ENCODE peak calls at places on chromosomes 5 and 9, in four cellular contexts. H, C, Z and Q are unnamed samples.

GRCh38 chr5:155529366-155529765 is 515.8 kb downstream of the KIF4B start:
- DNase-seq in Z (no peak), C (no peak), H (no peak), Q (no peak)

GRCh38 chr5:160167623-160168165 is 48.4 kb upstream of the PWWP2A start:
- DNase-seq in C (no peak), H (no peak), Z (no peak), Q (no peak)

GRCh38 chr5:146667633-146668032 is 151.6 kb upstream of the GPR151 start:
- DNase-seq in H (no peak), Z (no peak), C (no peak), Q (no peak)

GRCh38 chr5:109754319-109754718 is 64.6 kb downstream of the MAN2A1 start:
- DNase-seq in C (no peak), H (no peak), Z (no peak), Q (no peak)

GRCh38 chr5:33975846-33976245 is 8.6 kb downstream of the SLC45A2 start:
- DNase-seq in Z (no peak), H (no peak), C (no peak), Q (no peak)

GRCh38 chr5:82165740-82166530 is 112.2 kb downstream of the RPS23 start:
- DNase-seq in H (peak), Z (peak), C (peak), Q (peak)

GRCh38 chr9:109767814-109768213 is 12.2 kb upstream of the PALM2AKAP2 start:
- DNase-seq in Z (no peak), H (no peak), C (no peak), Q (no peak)

GRCh38 chr9:125380406-125380805 is 118.8 kb downstream of the GAPVD1 start:
- DNase-seq in H (no peak), C (no peak), Z (no peak), Q (no peak)

GRCh38 chr9:108951578-108951977 is 17.4 kb downstream of the ABITRAM start:
- DNase-seq in Z (no peak), C (no peak), H (no peak), Q (no peak)

GRCh38 chr5:627840-628239 is 15.7 kb downstream of the CEP72 start:
- DNase-seq in Z (no peak), H (no peak), C (no peak), Q (no peak)

GRCh38 chr5:36575367-36575781 is 31.0 kb upstream of the SLC1A3 start:
- DNase-seq in H (no peak), C (no peak), Z (no peak), Q (no peak)

GRCh38 chr5:136776022-136776927 is 410.9 kb upstream of the TRPC7 start:
- DNase-seq in Z (peak), C (no peak), H (no peak), Q (no peak)

GRCh38 chr9:137607141-137607857 is 1.8 kb downstream of the ARRDC1 start:
- DNase-seq in H (no peak), Z (no peak), C (no peak), Q (no peak)

GRCh38 chr9:117784996-117785395 is 80.8 kb downstream of the TLR4 start:
- DNase-seq in H (no peak), C (no peak), Z (no peak), Q (no peak)

GRCh38 chr9:105244996-105245719 is 707 bp downstream of the SLC44A1 start:
- DNase-seq in H (peak), Z (no peak), C (peak), Q (peak)

GRCh38 chr9:134942011-134942410 is 24.3 kb upstream of the FCN1 start:
- DNase-seq in C (no peak), Z (no peak), H (no peak), Q (no peak)

GRCh38 chr9:89522261-89522978 is 24.5 kb upstream of the SEMA4D start:
- DNase-seq in H (no peak), Z (no peak), C (peak), Q (no peak)

DNA sequence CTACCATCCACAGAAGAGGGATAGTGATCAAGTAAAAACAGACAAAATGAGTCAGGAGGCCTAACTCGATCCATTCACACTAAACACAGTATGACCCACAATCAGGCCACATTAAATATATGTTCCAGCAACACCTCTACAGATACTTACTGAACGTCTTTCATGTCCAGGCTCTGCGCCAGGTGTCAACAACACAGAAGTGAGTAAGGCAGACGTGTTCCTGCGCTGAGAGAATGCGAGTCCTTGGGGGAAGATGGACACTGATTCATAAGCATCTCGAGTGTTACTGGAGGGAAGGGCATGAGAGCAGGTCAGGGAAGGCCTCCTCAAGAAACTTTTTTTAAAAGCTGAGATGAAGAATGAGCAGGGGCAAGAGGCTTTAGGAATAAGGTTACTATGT is 164.3 kb upstream of the CLINT1 start:
- DNase-seq in Z (no peak), H (no peak), C (no peak), Q (no peak)
- TF ChIP-seq CTCF in Z (no peak), H (no peak), C (no peak), Q (no peak)

GRCh38 chr9:128998462-128998861 is 29.7 kb downstream of the SH3GLB2 start:
- DNase-seq in C (no peak), H (no peak), Z (no peak), Q (no peak)

GRCh38 chr9:128995791-128996190 is 32.3 kb downstream of the SH3GLB2 start:
- DNase-seq in H (no peak), Z (no peak), C (no peak), Q (no peak)

GRCh38 chr9:128987800-128988199 is 40.3 kb downstream of the NUP188 start:
- DNase-seq in Z (no peak), C (no peak), H (no peak), Q (no peak)

GRCh38 chr9:128992995-128993394 is 35.1 kb downstream of the SH3GLB2 start:
- DNase-seq in C (no peak), H (no peak), Z (no peak), Q (no peak)
- TF ChIP-seq CTCF in C (no peak), H (no peak), Z (peak), Q (no peak)

DNA sequence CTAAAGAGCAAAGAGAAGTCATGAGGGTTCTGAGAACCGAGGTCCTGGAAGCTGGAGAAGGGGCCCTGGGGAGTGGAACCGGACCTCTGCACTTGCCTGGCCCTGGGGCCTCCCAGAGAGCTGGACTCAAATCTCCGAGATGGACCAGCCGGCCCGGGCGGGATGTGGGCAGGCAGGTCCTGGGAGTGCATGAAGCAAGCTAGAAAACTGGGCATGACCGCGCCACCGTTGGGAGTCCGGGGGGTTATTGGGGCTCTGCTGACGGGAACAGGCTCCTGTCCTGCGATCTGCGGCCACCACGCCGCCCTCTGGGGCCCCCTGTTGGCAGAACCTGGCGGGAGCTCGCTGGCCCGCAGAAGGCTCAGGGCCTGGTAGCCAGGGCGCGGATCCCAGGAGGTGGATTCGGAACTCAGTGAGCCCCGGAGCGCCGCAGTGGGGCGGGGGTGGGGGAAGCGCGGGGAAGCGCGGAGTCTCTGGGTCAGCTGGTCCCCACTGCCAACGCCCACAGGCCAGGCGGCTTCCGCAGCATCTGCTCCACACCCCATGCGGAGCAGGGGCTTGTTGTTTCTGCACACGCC is 150.6 kb downstream of the ERCC6L2 start:
- DNase-seq in C (peak), Z (no peak), H (no peak), Q (peak)
- TF ChIP-seq CTCF in C (peak), Z (peak), H (no peak), Q (peak)

DNA sequence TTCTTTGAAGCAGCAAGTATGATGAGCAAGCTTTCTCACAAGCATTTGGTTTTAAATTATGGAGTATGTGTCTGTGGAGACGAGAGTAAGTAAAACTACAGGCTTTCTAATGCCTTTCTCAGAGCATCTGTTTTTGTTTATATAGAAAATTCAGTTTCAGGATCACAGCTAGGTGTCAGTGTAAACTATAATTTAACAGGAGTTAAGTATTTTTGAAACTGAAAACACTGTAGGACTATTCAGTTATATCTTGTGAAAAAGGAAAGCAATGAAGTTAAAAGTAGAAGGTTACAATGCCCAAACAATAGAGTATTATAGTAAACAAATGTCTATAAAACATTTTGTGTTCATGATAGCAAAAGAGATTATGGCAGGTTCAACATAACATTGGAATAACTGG is 88.6 kb downstream of the JAK2 start:
- DNase-seq in H (no peak), C (no peak), Z (no peak), Q (no peak)
- TF ChIP-seq CTCF in H (no peak), C (peak), Z (no peak), Q (no peak)